ENCODE peak calls at places on chromosomes 12 and 14, in seven cellular contexts. K is fibroblast of mammary gland, C is activated T-cell treated with anti-CD3 and anti-CD28 coated beads for 1 hour, Y is NCI-H510A treated with DMSO at 0.1 percent for 48 hours, D is left ventricle myocardium inferior, S is dermis microvascular lymphatic vessel endothelial cell, M is activated gamma-delta T cell treated with Interleukin-2 at 50 U/mL for 16 hours. Z is an unnamed sample.

GRCh38 chr14:92224348-92224954 is 98.5 kb upstream of the SLC24A4 start:
- DNase-seq in C (no peak), D (no peak), K (peak), M (no peak), Y (peak), S (no peak), Z (no peak)

GRCh38 chr12:19700969-19701368 is 261.7 kb downstream of the AEBP2 start:
- DNase-seq in C (no peak), K (no peak), Y (no peak), S (no peak), M (no peak), D (no peak), Z (no peak)

GRCh38 chr14:92785601-92786426 is 8.3 kb upstream of the GOLGA5 start:
- DNase-seq in Y (no peak), K (peak), C (no peak), D (peak), S (no peak), M (no peak), Z (no peak)

GRCh38 chr12:96201272-96202227 is 7.4 kb downstream of the ELK3 start:
- DNase-seq in Y (no peak), K (no peak), S (no peak), D (no peak), C (no peak), M (no peak), Z (no peak)

GRCh38 chr12:132123970-132124765 is 20.0 kb downstream of the DDX51 start:
- DNase-seq in S (no peak), Y (no peak), C (no peak), M (no peak), D (no peak), K (no peak), Z (no peak)

GRCh38 chr12:93857279-93857894 is 180.2 kb downstream of the CRADD start:
- DNase-seq in Y (no peak), K (peak), C (no peak), M (no peak), D (no peak), S (no peak), Z (no peak)

GRCh38 chr12:57810450-57810849 is 8.1 kb downstream of the AVIL start:
- DNase-seq in S (no peak), D (no peak), K (peak), Y (no peak), C (no peak), M (no peak), Z (no peak)

GRCh38 chr12:27355486-27355885 is 22.9 kb downstream of the BMAL2 start:
- DNase-seq in C (no peak), S (no peak), M (no peak), Y (no peak), K (no peak), D (no peak), Z (no peak)

GRCh38 chr12:130280226-130280625 is 57.5 kb upstream of the PIWIL1 start:
- DNase-seq in Y (no peak), C (no peak), K (no peak), M (no peak), S (no peak), D (no peak), Z (no peak)

GRCh38 chr14:70779667-70780066 is 29.6 kb downstream of the MAP3K9 start:
- DNase-seq in K (no peak), M (no peak), S (no peak), C (no peak), D (peak), Y (no peak), Z (no peak)

GRCh38 chr12:2453807-2454177 is 341.0 kb upstream of the FKBP4 start:
- DNase-seq in K (no peak), C (no peak), D (no peak), Y (no peak), S (no peak), M (no peak), Z (no peak)

GRCh38 chr12:74415633-74416032 is 122.0 kb upstream of the ATXN7L3B start:
- DNase-seq in M (no peak), C (no peak), Y (peak), S (peak), D (no peak), K (peak), Z (no peak)

GRCh38 chr12:97921957-97922722 is 459.5 kb downstream of the RMST start:
- DNase-seq in M (no peak), S (peak), K (peak), Y (no peak), C (no peak), D (no peak), Z (no peak)

GRCh38 chr12:6890789-6891624 is 13.6 kb upstream of the LRRC23 start:
- DNase-seq in Y (peak), D (peak), M (peak), S (peak), C (peak), K (peak), Z (peak)

GRCh38 chr14:93456356-93456755 is 25.6 kb downstream of the UNC79 start:
- DNase-seq in C (no peak), M (no peak), Y (no peak), D (no peak), K (no peak), S (no peak), Z (no peak)

GRCh38 chr14:22994762-22995275 is 12.5 kb upstream of the AJUBA start:
- DNase-seq in M (peak), Y (peak), C (no peak), K (peak), S (no peak), D (no peak), Z (no peak)

GRCh38 chr12:12999276-12999958 is 648 bp downstream of the HEBP1 start:
- DNase-seq in Y (peak), K (peak), S (no peak), M (no peak), C (no peak), D (no peak), Z (no peak)

GRCh38 chr12:124548854-124549378 is 18.5 kb downstream of the NCOR2 start:
- DNase-seq in D (no peak), C (no peak), K (peak), Y (no peak), M (no peak), S (peak), Z (no peak)

GRCh38 chr14:20652996-20653975 is 11.8 kb upstream of the OR6S1 start:
- DNase-seq in D (no peak), S (no peak), K (peak), M (no peak), C (peak), Y (no peak), Z (peak)

GRCh38 chr12:44375694-44376093 is 500.4 kb downstream of the NELL2 start:
- DNase-seq in C (no peak), M (no peak), S (no peak), K (no peak), Y (no peak), D (no peak), Z (no peak)

GRCh38 chr12:112813836-112814235 is 22.3 kb downstream of the RPH3A start:
- DNase-seq in Y (no peak), C (no peak), M (no peak), K (no peak), D (no peak), S (no peak), Z (no peak)

GRCh38 chr12:110102255-110102654 is 21.9 kb upstream of the IFT81 start:
- DNase-seq in M (no peak), S (no peak), Y (no peak), C (no peak), D (no peak), K (peak), Z (peak)

Z was measured in stimulated activated naive CD4-positive, alpha-beta T cell treated with Interleukin-2 at 50 U/mL for 16 hours.